ENCODE peak calls at places on chromosomes 16 and 17, in eight cellular contexts. K is body of pancreas; V is glutamatergic neuron; Z is MM.1S; N is BJ; R is central memory CD8-positive, alpha-beta T cell; G is WTC11; D is activated CD4-positive, alpha-beta T cell treated with anti-CD3 and anti-CD28 coated beads for 48 hours. H is an unnamed sample.

GRCh38 chr17:80104321-80104955 is 3.1 kb downstream of the GAA start:
- DNase-seq in K (peak; percentile 39), V (no peak), Z (no peak), G (no peak), D (no peak), R (no peak), N (no peak), H (no peak)

GRCh38 chr16:59342669-59343068 is 608.6 kb upstream of the GOT2 start:
- DNase-seq in R (no peak), Z (no peak), N (no peak), V (no peak), D (no peak), K (no peak), G (no peak), H (no peak)

GRCh38 chr17:39719563-39719962 is 10.8 kb downstream of the MIEN1 start:
- DNase-seq in G (no peak), R (no peak), D (no peak), Z (no peak), K (no peak), N (no peak), V (no peak), H (no peak)

GRCh38 chr17:7697828-7698588 is 7.0 kb upstream of the EFNB3 start:
- DNase-seq in V (no peak), R (no peak), G (no peak), K (no peak), Z (no peak), N (no peak), D (no peak), H (no peak)

GRCh38 chr17:59370580-59371299 is 39.3 kb downstream of the YPEL2 start:
- DNase-seq in R (no peak), V (peak; percentile 29), K (peak; percentile 48), N (no peak), G (no peak), Z (no peak), D (no peak), H (peak; percentile 75)

GRCh38 chr17:49630113-49630900 is 47.6 kb downstream of the SPOP start:
- DNase-seq in K (no peak), D (no peak), R (no peak), V (no peak), Z (no peak), G (no peak), N (no peak), H (no peak)

GRCh38 chr16:81061855-81062608 is 15.0 kb downstream of the C16orf46 start:
- DNase-seq in Z (no peak), R (no peak), V (peak; percentile 22), D (no peak), N (no peak), K (no peak), G (no peak), H (no peak)

GRCh38 chr17:37742114-37742761 is 2.6 kb downstream of the HNF1B start:
- DNase-seq in D (peak; percentile 13), R (no peak), K (peak; percentile 39), G (peak; percentile 57), N (no peak), Z (no peak), V (peak; percentile 33), H (peak; percentile 75)

GRCh38 chr17:76171701-76172100 is 30.7 kb upstream of the FOXJ1 start:
- DNase-seq in V (peak; percentile 73), D (no peak), R (no peak), Z (no peak), G (no peak), K (no peak), N (no peak), H (no peak)

GRCh38 chr17:1797323-1797722 is 32.4 kb downstream of the SMYD4 start:
- DNase-seq in D (no peak), K (no peak), R (no peak), Z (no peak), G (no peak), N (no peak), V (peak; percentile 47), H (no peak)

GRCh38 chr17:51650772-51651171 is 390.4 kb downstream of the UTP18 start:
- DNase-seq in Z (no peak), N (no peak), V (no peak), K (no peak), R (no peak), D (no peak), G (no peak), H (no peak)

GRCh38 chr17:8861482-8862181 is 5.8 kb downstream of the PIK3R6 start:
- DNase-seq in N (no peak), D (no peak), G (no peak), K (no peak), Z (no peak), V (no peak), R (no peak), H (no peak)

GRCh38 chr16:3045758-3046505 is 429 bp upstream of the MMP25 start:
- DNase-seq in K (no peak), V (peak; percentile 57), R (no peak), N (no peak), D (no peak), G (peak; percentile 65), Z (no peak), H (peak; percentile 66)

GRCh38 chr17:58083491-58084316 is 485 bp downstream of the DYNLL2 start:
- DNase-seq in Z (peak; percentile 57), D (peak; percentile 75), V (peak; percentile 70), N (no peak), G (no peak), K (peak; percentile 72), R (peak; percentile 48), H (peak; percentile 40)

H was measured in neural progenitor cell.